ENCODE peak calls at places on chromosomes 13 and 19, in nine cellular contexts. E, S, Q, V, P, C, N, J and B are unnamed samples.
A peak's percentile ranks its signal among the peaks of the same experiment; 100 is the strongest.

GRCh38 chr19:5122671-5123409 is 153.9 kb downstream of the KDM4B start:
- DNase-seq in E (no peak), S (no peak), Q (no peak), V (no peak), P (no peak), C (no peak), N (no peak), J (no peak), B (no peak)

GRCh38 chr19:46466536-46467199 is 4.7 kb downstream of the PNMA8A start:
- DNase-seq in E (no peak), S (peak; percentile 85), Q (no peak), V (no peak), P (peak; percentile 85), C (no peak), N (peak; percentile 42), J (peak; percentile 62), B (no peak)

GRCh38 chr13:34257980-34258379 is 440.0 kb downstream of the RFC3 start:
- DNase-seq in E (no peak), S (no peak), Q (peak; percentile 91), V (no peak), P (no peak), C (peak; percentile 84), N (no peak), J (no peak), B (peak; percentile 71)

GRCh38 chr13:49062297-49062896 is 86.7 kb downstream of the FNDC3A start:
- DNase-seq in E (no peak), S (no peak), Q (peak; percentile 77), V (no peak), P (no peak), C (peak; percentile 86), N (no peak), J (no peak), B (peak; percentile 78)

GRCh38 chr13:97234236-97234635 is 12.1 kb downstream of the MBNL2 start:
- DNase-seq in E (no peak), S (no peak), Q (no peak), V (no peak), P (no peak), C (no peak), N (no peak), J (no peak), B (no peak)

GRCh38 chr13:26508885-26509284 is 48.6 kb upstream of the WASF3 start:
- DNase-seq in E (peak; percentile 82), S (peak; percentile 66), Q (no peak), V (no peak), P (peak; percentile 32), C (no peak), N (no peak), J (no peak), B (no peak)

GRCh38 chr19:47049307-47049700 is 880 bp upstream of the TMEM160 start:
- DNase-seq in E (no peak), S (peak; percentile 33), Q (no peak), V (no peak), P (peak; percentile 75), C (no peak), N (peak; percentile 96), J (no peak), B (no peak)

GRCh38 chr19:19259741-19260140 is 13.4 kb downstream of the TM6SF2 start:
- DNase-seq in E (no peak), S (peak; percentile 79), Q (peak; percentile 59), V (peak; percentile 38), P (peak; percentile 67), C (peak; percentile 35), N (no peak), J (no peak), B (no peak)

GRCh38 chr13:75896271-75896670 is 260.1 kb downstream of the LMO7 start:
- DNase-seq in E (no peak), S (no peak), Q (no peak), V (no peak), P (no peak), C (no peak), N (peak; percentile 9), J (no peak), B (no peak)

GRCh38 chr13:91017669-91018053 is 329.8 kb upstream of the MIR17HG start:
- DNase-seq in E (no peak), S (no peak), Q (no peak), V (peak; percentile 10), P (no peak), C (no peak), N (no peak), J (no peak), B (no peak)

GRCh38 chr19:11902228-11902627 is 14.6 kb downstream of the ZNF69 start:
- DNase-seq in E (no peak), S (no peak), Q (no peak), V (no peak), P (no peak), C (no peak), N (no peak), J (no peak), B (no peak)